ENCODE peak calls at places on chromosomes 4 and X, in ten cellular contexts. W is mesenteric fat pad; I is stimulated activated CD4-positive, alpha-beta T cell treated with anti-CD3 and anti-CD28 coated beads, Interleukin-15, amount 100 ng/mL, for 1 hour; X is HEK293T; Q is HAP-1; L is NCI-H2029 treated with DMSO at 0.1 percent for 48 hours; V is CD8-positive, alpha-beta T cell; H is activated naive CD4-positive, alpha-beta T cell treated with Interleukin-2 at 50 U/mL for 16 hours; G is mesothelial cell of epicardium; A is activated CD4-positive, alpha-beta T cell treated with anti-CD3 and anti-CD28 coated beads, Interleukin-2, amount 50 U/mL, for 1 hour. J is an unnamed sample.

GRCh38 chr4:181475781-181476180 is 767.4 kb upstream of the TENM3 start:
- DNase-seq in W (no peak), I (no peak), X (peak; percentile 12), Q (no peak), L (no peak), V (no peak), H (no peak), G (no peak), A (no peak), J (no peak)

GRCh38 chr4:44132526-44132925 is 316.1 kb downstream of the KCTD8 start:
- DNase-seq in W (no peak), I (no peak), X (no peak), Q (no peak), L (no peak), V (no peak), H (no peak), G (no peak), A (no peak), J (no peak)

GRCh38 chr4:87974856-87975462 is 555 bp upstream of the SPP1 start:
- DNase-seq in W (no peak), I (no peak), X (no peak), Q (no peak), L (peak; percentile 34), V (no peak), H (no peak), G (no peak), A (no peak), J (no peak)

GRCh38 chr4:7766661-7767345 is 172.9 kb downstream of the AFAP1 start:
- DNase-seq in W (no peak), I (no peak), X (no peak), Q (no peak), L (peak; percentile 19), V (no peak), H (no peak), G (no peak), A (no peak), J (no peak)

GRCh38 chr4:144989306-144989705 is 108.7 kb downstream of the ANAPC10 start:
- DNase-seq in W (no peak), I (no peak), X (no peak), Q (no peak), L (no peak), V (no peak), H (no peak), G (no peak), A (no peak), J (no peak)

GRCh38 chr4:10762541-10762940 is 78.0 kb upstream of the CLNK start:
- DNase-seq in W (no peak), I (no peak), X (no peak), Q (no peak), L (peak; percentile 44), V (no peak), H (no peak), G (no peak), A (no peak), J (no peak)

GRCh38 chrX:133645977-133646750 is 230.9 kb upstream of the GPC4 start:
- DNase-seq in W (no peak), I (no peak), X (no peak), Q (no peak), L (no peak), V (no peak), H (no peak), G (no peak), A (no peak), J (no peak)

GRCh38 chrX:150236304-150236703 is 126.8 kb upstream of the MAMLD1 start:
- DNase-seq in W (peak; percentile 45), I (no peak), X (no peak), Q (no peak), L (no peak), V (no peak), H (no peak), G (no peak), A (no peak), J (no peak)

GRCh38 chrX:11367609-11368430 is 74.6 kb downstream of the AMELX start:
- DNase-seq in W (no peak), I (no peak), X (no peak), Q (no peak), L (no peak), V (no peak), H (no peak), G (no peak), A (no peak), J (no peak)

GRCh38 chr4:2246384-2247127 is 4.6 kb upstream of the HAUS3 start:
- DNase-seq in W (no peak), I (no peak), X (no peak), Q (peak; percentile 7), L (no peak), V (peak; percentile 0), H (no peak), G (no peak), A (no peak), J (peak; percentile 14)

GRCh38 chrX:82127228-82128123 is 925.6 kb downstream of the SH3BGRL start:
- DNase-seq in W (no peak), I (no peak), X (no peak), Q (no peak), L (no peak), V (no peak), H (no peak), G (no peak), A (no peak), J (no peak)

GRCh38 chr4:110224812-110225211 is 26.4 kb upstream of the ELOVL6 start:
- DNase-seq in W (no peak), I (no peak), X (no peak), Q (no peak), L (no peak), V (no peak), H (no peak), G (no peak), A (no peak), J (no peak)

GRCh38 chrX:3184176-3184930 is 143.1 kb downstream of the ARSF start:
- DNase-seq in W (no peak), I (no peak), X (no peak), Q (no peak), L (no peak), V (no peak), H (no peak), G (no peak), A (no peak), J (no peak)

GRCh38 chrX:80098038-80098437 is 83.5 kb downstream of the TBX22 start:
- DNase-seq in W (no peak), I (no peak), X (no peak), Q (no peak), L (no peak), V (no peak), H (no peak), G (no peak), A (no peak), J (no peak)

GRCh38 chr4:137768196-137768595 is 235.9 kb upstream of the PCDH18 start:
- DNase-seq in W (no peak), I (no peak), X (no peak), Q (no peak), L (no peak), V (no peak), H (no peak), G (no peak), A (no peak), J (no peak)

GRCh38 chr4:75895744-75896314 is 6.4 kb downstream of the PPEF2 start:
- DNase-seq in W (no peak), I (no peak), X (peak; percentile 58), Q (peak; percentile 19), L (peak; percentile 22), V (no peak), H (no peak), G (no peak), A (no peak), J (no peak)

GRCh38 chr4:121551881-121552280 is 144.9 kb downstream of the ANXA5 start:
- DNase-seq in W (no peak), I (no peak), X (no peak), Q (no peak), L (peak; percentile 1), V (no peak), H (no peak), G (no peak), A (no peak), J (no peak)

GRCh38 chr4:114052227-114052626 is 72.8 kb upstream of the ARSJ start:
- DNase-seq in W (no peak), I (no peak), X (no peak), Q (no peak), L (no peak), V (no peak), H (no peak), G (no peak), A (no peak), J (no peak)

GRCh38 chr4:183659919-183660318 is 826 bp downstream of the TRAPPC11 start:
- DNase-seq in W (no peak), I (no peak), X (no peak), Q (no peak), L (no peak), V (no peak), H (no peak), G (no peak), A (no peak), J (no peak)

GRCh38 chr4:4542824-4543485 is 1.1 kb upstream of the STX18 start:
- DNase-seq in W (no peak), I (no peak), X (no peak), Q (peak; percentile 41), L (no peak), V (no peak), H (no peak), G (no peak), A (no peak), J (no peak)

GRCh38 chr4:40912455-40913055 is 162.8 kb downstream of the NSUN7 start:
- DNase-seq in W (no peak), I (no peak), X (no peak), Q (no peak), L (no peak), V (no peak), H (no peak), G (no peak), A (no peak), J (no peak)

GRCh38 chr4:158016511-158016910 is 156.3 kb downstream of the GASK1B start:
- DNase-seq in W (no peak), I (no peak), X (no peak), Q (no peak), L (no peak), V (no peak), H (no peak), G (no peak), A (no peak), J (no peak)

GRCh38 chr4:24007740-24008348 is 118.0 kb upstream of the PPARGC1A start:
- DNase-seq in W (no peak), I (no peak), X (no peak), Q (no peak), L (no peak), V (no peak), H (no peak), G (no peak), A (no peak), J (no peak)

GRCh38 chr4:2249526-2249991 is 7.6 kb upstream of the HAUS3 start:
- DNase-seq in W (no peak), I (no peak), X (no peak), Q (peak; percentile 7), L (no peak), V (peak; percentile 0), H (peak; percentile 1), G (no peak), A (no peak), J (peak; percentile 11)

GRCh38 chr4:40238700-40239548 is 42.1 kb downstream of the RHOH start:
- DNase-seq in W (no peak), I (peak; percentile 56), X (peak; percentile 71), Q (no peak), L (no peak), V (peak; percentile 65), H (peak; percentile 81), G (no peak), A (peak; percentile 71), J (peak; percentile 87)

GRCh38 chr4:86508436-86508835 is 85.7 kb upstream of the PTPN13 start:
- DNase-seq in W (no peak), I (no peak), X (no peak), Q (no peak), L (no peak), V (no peak), H (no peak), G (no peak), A (no peak), J (no peak)

GRCh38 chr4:105715692-105716278 is 7.2 kb downstream of the GSTCD start:
- DNase-seq in W (no peak), I (no peak), X (peak; percentile 23), Q (no peak), L (peak; percentile 45), V (no peak), H (no peak), G (no peak), A (no peak), J (no peak)

GRCh38 chrX:129145898-129146297 is 377.4 kb downstream of the SMARCA1 start:
- DNase-seq in W (no peak), I (no peak), X (no peak), Q (no peak), L (no peak), V (no peak), H (no peak), G (no peak), A (no peak), J (no peak)